ENCODE peak calls at places on chromosomes 16 and 17, in seven cellular contexts. L, V, N, W, J, X and Y are unnamed samples.

GRCh38 chr16:68778551-68779231 is 41.6 kb downstream of the CDH1 start:
- DNase-seq in J (no peak), N (no peak), V (peak), L (no peak), X (no peak), W (no peak), Y (no peak)

GRCh38 chr16:89828870-89829629 is 775 bp downstream of the SPIRE2 start:
- DNase-seq in X (no peak), V (no peak), W (no peak), J (no peak), N (no peak), L (no peak), Y (no peak)

GRCh38 chr17:63826468-63827001 is 696 bp upstream of the PSMC5 start:
- DNase-seq in L (no peak), X (peak), V (no peak), J (no peak), N (no peak), W (no peak), Y (no peak)

GRCh38 chr16:78689031-78689430 is 589.6 kb downstream of the WWOX start:
- DNase-seq in J (no peak), L (no peak), V (no peak), W (no peak), X (no peak), N (no peak), Y (no peak)

GRCh38 chr17:65229596-65229995 is 92.4 kb downstream of the RGS9 start:
- DNase-seq in N (no peak), L (no peak), J (no peak), V (no peak), X (no peak), W (no peak), Y (no peak)

GRCh38 chr16:3609895-3610697 is 1.3 kb downstream of the SLX4 start:
- DNase-seq in N (no peak), V (no peak), J (no peak), L (no peak), X (no peak), W (no peak), Y (no peak)

GRCh38 chr17:67717624-67718324 is at the start of gene NOL11:
- DNase-seq in W (peak), J (peak), N (peak), V (peak), L (peak), X (peak), Y (peak)

GRCh38 chr17:35299108-35299507 is 56.2 kb downstream of the SLFN5 start:
- DNase-seq in W (no peak), N (no peak), V (no peak), J (no peak), X (no peak), L (no peak), Y (no peak)

GRCh38 chr16:53817117-53817516 is 113.2 kb downstream of the FTO start:
- DNase-seq in N (peak), X (no peak), L (peak), V (no peak), W (no peak), J (no peak), Y (peak)